ENCODE peak calls at places on chromosome 13, in ten cellular contexts. K, V, D, I, O, E, R, M, Y and Z are unnamed samples. For H3K4me1, the result is how much of the 10 kb centered on the place peaks cover.

GRCh38 chr13:34719060-34719875 is 222.8 kb upstream of the NBEA start:
- DNase-seq in K (no peak), V (no peak), D (no peak), I (no peak), O (no peak), E (no peak), R (no peak), M (no peak), Y (no peak), Z (no peak)

GRCh38 chr13:41917641-41918040 is 43.3 kb downstream of the VWA8 start:
- DNase-seq in K (no peak), V (no peak), D (no peak), I (no peak), O (no peak), E (no peak), R (no peak), M (no peak), Y (no peak), Z (no peak)

GRCh38 chr13:110097013-110097412 is 209.9 kb downstream of the COL4A1 start:
- DNase-seq in K (no peak), V (no peak), D (no peak), I (no peak), O (no peak), E (no peak), R (no peak), M (no peak), Y (no peak), Z (no peak)

GRCh38 chr13:20565120-20565736 is 1.7 kb upstream of the IFT88 start:
- DNase-seq in K (no peak), V (no peak), D (no peak), I (no peak), O (no peak), E (no peak), R (no peak), M (no peak), Y (no peak), Z (no peak)

GRCh38 chr13:27425151-27425917 is 915 bp downstream of the GTF3A start:
- DNase-seq in K (no peak), V (no peak), D (no peak), I (no peak), O (no peak), E (no peak), R (no peak), M (no peak), Y (no peak), Z (no peak)

GRCh38 chr13:40433577-40433976 is 232.9 kb downstream of the FOXO1 start:
- DNase-seq in K (no peak), V (no peak), D (peak), I (no peak), O (no peak), E (no peak), R (no peak), M (no peak), Y (no peak), Z (no peak)

GRCh38 chr13:36453518-36453917 is 21.2 kb downstream of the CCNA1 start:
- DNase-seq in K (no peak), V (no peak), D (no peak), I (no peak), O (no peak), E (no peak), R (no peak), M (no peak), Y (no peak), Z (no peak)

GRCh38 chr13:96089749-96090239 is at the start of gene HS6ST3:
- DNase-seq in K (no peak), V (peak), D (no peak), I (no peak), O (peak), E (peak), R (peak), M (no peak), Y (no peak), Z (no peak)

GRCh38 chr13:40585911-40586471 is 80.5 kb downstream of the FOXO1 start:
- DNase-seq in K (no peak), V (no peak), D (no peak), I (no peak), O (no peak), E (no peak), R (no peak), M (no peak), Y (no peak), Z (peak)

GRCh38 chr13:83681547-83681946 is 200.7 kb downstream of the SLITRK1 start:
- DNase-seq in K (no peak), V (no peak), D (no peak), I (no peak), O (no peak), E (no peak), R (no peak), M (no peak), Y (no peak), Z (no peak)

GRCh38 chr13:114235697-114236096 is 1.0 kb downstream of the CDC16 start:
- DNase-seq in K (no peak), V (no peak), D (no peak), I (no peak), O (no peak), E (no peak), R (no peak), M (no peak), Y (peak), Z (no peak)

GRCh38 chr13:47708386-47708785 is 292.7 kb downstream of the SUCLA2 start:
- DNase-seq in K (no peak), V (no peak), D (no peak), I (no peak), O (no peak), E (no peak), R (no peak), M (no peak), Y (no peak), Z (no peak)

GRCh38 chr13:55649485-55649884 is 1491.2 kb upstream of the PRR20A start:
- DNase-seq in K (no peak), V (no peak), D (no peak), I (no peak), O (no peak), E (no peak), R (no peak), M (no peak), Y (no peak), Z (no peak)

GRCh38 chr13:36038785-36039415 is 92.3 kb downstream of the DCLK1 start:
- DNase-seq in K (no peak), V (no peak), D (no peak), I (no peak), O (no peak), E (no peak), R (no peak), M (no peak), Y (no peak), Z (no peak)

GRCh38 chr13:90500569-90500968 is 846.9 kb upstream of the MIR17HG start:
- DNase-seq in K (no peak), V (no peak), D (no peak), I (no peak), O (no peak), E (no peak), R (no peak), M (no peak), Y (no peak), Z (no peak)

DNA sequence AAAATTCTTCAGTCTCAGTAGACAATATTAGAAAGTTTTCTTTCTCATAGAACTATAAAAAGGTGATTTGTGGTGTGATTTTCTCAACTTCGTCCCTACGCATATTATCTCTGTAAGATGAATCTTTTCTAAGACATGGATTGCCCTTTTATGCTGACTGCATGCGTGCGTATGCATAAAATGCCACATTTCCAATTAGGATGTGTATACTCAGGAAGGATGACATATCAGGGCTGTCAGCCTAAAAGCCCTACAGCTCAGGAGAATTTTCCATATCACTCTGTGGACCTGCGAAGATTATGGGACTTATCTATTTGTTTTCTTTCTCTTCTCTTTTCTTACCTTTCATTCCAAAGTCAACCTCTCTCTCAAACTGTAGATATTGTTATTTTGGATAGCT is 166.5 kb upstream of the GPC6 start:
- DNase-seq in K (no peak), V (no peak), D (no peak), I (no peak), O (no peak), E (no peak), R (no peak), M (no peak), Y (no peak), Z (no peak)
- TF ChIP-seq POLR2AphosphoS5 in K (no peak), V (no peak), D (no peak), I (no peak), O (no peak), E (no peak), R (no peak), M (no peak), Y (no peak), Z (no peak)

GRCh38 chr13:46641274-46642081 is 88.5 kb downstream of the LRCH1 start:
- DNase-seq in K (no peak), V (no peak), D (no peak), I (no peak), O (no peak), E (no peak), R (peak), M (no peak), Y (no peak), Z (no peak)
- H3K4me1 ChIP-seq in K (under half), V (under half), D (under half), I (half or more), O (under half), E (under half), R (half or more), M (under half), Y (under half), Z (half or more)

GRCh38 chr13:111956261-111957151 is 110.4 kb upstream of the SOX1 start:
- DNase-seq in K (peak), V (no peak), D (no peak), I (peak), O (no peak), E (no peak), R (peak), M (no peak), Y (no peak), Z (no peak)
- TF ChIP-seq POLR2A in K (no peak), V (no peak), D (no peak), I (no peak), O (no peak), E (no peak), R (no peak), M (no peak), Y (no peak), Z (no peak)

DNA sequence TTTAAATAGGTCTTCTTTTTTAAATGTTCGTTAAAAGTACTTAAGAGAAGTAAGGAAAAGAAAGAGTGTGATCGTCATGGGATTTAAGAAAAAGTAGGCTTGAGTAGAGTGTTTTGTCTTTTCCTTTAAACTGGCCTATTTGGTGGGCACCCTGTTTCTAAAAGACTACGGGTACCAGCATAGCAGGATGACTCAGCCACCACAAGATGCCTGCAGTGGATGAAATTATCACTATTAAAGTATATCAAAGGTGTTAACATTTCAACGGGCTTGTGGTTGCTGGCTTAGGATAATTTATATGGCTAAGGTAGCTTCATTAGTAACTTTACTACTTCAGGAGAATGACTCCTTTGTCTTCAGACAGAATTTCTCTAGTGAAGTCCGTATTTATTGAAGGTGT is 112.6 kb downstream of the STARD13 start:
- DNase-seq in K (no peak), V (no peak), D (no peak), I (no peak), O (no peak), E (no peak), R (no peak), M (no peak), Y (no peak), Z (no peak)
- TF ChIP-seq POLR2AphosphoS5 in K (no peak), V (no peak), D (no peak), I (no peak), O (no peak), E (no peak), R (no peak), M (no peak), Y (no peak), Z (no peak)

GRCh38 chr13:44354884-44355283 is 18.7 kb upstream of the SERP2 start:
- DNase-seq in K (no peak), V (no peak), D (no peak), I (no peak), O (no peak), E (no peak), R (no peak), M (no peak), Y (no peak), Z (no peak)
- H3K4me1 ChIP-seq in K (under half), V (under half), D (under half), I (under half), O (under half), E (under half), R (under half), M (under half), Y (under half), Z (under half)

GRCh38 chr13:98174321-98174720 is 2.7 kb downstream of the RNF113B start:
- DNase-seq in K (no peak), V (no peak), D (no peak), I (no peak), O (no peak), E (no peak), R (no peak), M (no peak), Y (no peak), Z (no peak)
- TF ChIP-seq POLR2A in K (no peak), V (no peak), D (no peak), I (no peak), O (no peak), E (no peak), R (no peak), M (no peak), Y (no peak), Z (no peak)

DNA sequence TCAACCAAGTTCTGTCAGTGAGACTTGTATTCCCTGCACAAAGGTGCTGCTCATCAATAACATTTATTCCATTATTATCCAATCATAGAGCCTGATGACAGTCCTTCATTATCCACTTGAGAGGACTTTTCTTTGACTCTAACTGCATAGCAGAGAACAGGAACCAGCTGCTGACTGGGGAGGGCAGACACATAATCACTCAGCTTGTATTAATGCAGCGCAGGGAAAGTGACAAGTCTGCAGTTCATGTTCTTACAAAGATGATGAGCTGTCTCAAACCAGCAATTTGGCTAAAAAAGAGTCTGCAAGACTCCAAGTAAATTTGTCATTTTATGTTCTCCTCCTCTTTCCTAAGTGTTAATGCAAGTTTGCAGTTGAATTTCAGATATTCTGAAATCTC is 40.0 kb upstream of the CBY2 start:
- DNase-seq in K (no peak), V (no peak), D (no peak), I (no peak), O (no peak), E (no peak), R (no peak), M (no peak), Y (no peak), Z (no peak)
- TF ChIP-seq POLR2AphosphoS5 in K (no peak), V (no peak), D (no peak), I (no peak), O (no peak), E (no peak), R (no peak), M (no peak), Y (no peak), Z (no peak)

GRCh38 chr13:51959773-51960172 is 51.5 kb downstream of the ATP7B start:
- DNase-seq in K (no peak), V (no peak), D (peak), I (no peak), O (no peak), E (no peak), R (no peak), M (no peak), Y (no peak), Z (no peak)
- H3K4me1 ChIP-seq in K (under half), V (under half), D (half or more), I (under half), O (under half), E (under half), R (under half), M (under half), Y (under half), Z (under half)